ENCODE peak calls at places on chromosomes 13 and 19, in five cellular contexts. One of them, this sample, is unnamed.

GRCh38 chr19:30214651-30215051 is 157.5 kb upstream of the ZNF536 start:
- DNase-seq in GM12878: peak; percentile 1
- DNase-seq in IMR-90: no peak
- DNase-seq in K562: no peak
- DNase-seq in SK-N-SH: no peak
- DNase-seq in this sample: no peak

GRCh38 chr13:42218576-42218975 is 53.4 kb upstream of the AKAP11 start:
- DNase-seq in IMR-90: no peak
- DNase-seq in SK-N-SH: no peak
- DNase-seq in GM12878: no peak
- DNase-seq in K562: no peak
- DNase-seq in this sample: no peak

GRCh38 chr13:100491164-100491847 is 97.3 kb downstream of the GGACT start:
- DNase-seq in K562: no peak
- DNase-seq in SK-N-SH: no peak
- DNase-seq in IMR-90: peak; percentile 63
- DNase-seq in GM12878: no peak
- DNase-seq in this sample: no peak

GRCh38 chr13:76783798-76784197 is 102.4 kb downstream of the KCTD12 start:
- DNase-seq in SK-N-SH: no peak
- DNase-seq in GM12878: no peak
- DNase-seq in IMR-90: no peak
- DNase-seq in K562: no peak
- DNase-seq in this sample: no peak

GRCh38 chr19:4991996-4992698 is 23.2 kb downstream of the KDM4B start:
- DNase-seq in SK-N-SH: peak; percentile 5
- DNase-seq in IMR-90: no peak
- DNase-seq in K562: no peak
- DNase-seq in GM12878: no peak
- DNase-seq in this sample: no peak

GRCh38 chr13:114107686-114108081 is 24.7 kb downstream of the RASA3 start:
- DNase-seq in SK-N-SH: peak; percentile 41
- DNase-seq in IMR-90: peak; percentile 91
- DNase-seq in K562: no peak
- DNase-seq in GM12878: no peak
- DNase-seq in this sample: no peak

GRCh38 chr13:46571189-46571901 is 18.4 kb downstream of the LRCH1 start:
- DNase-seq in SK-N-SH: no peak
- DNase-seq in GM12878: no peak
- DNase-seq in IMR-90: peak; percentile 76
- DNase-seq in K562: no peak
- DNase-seq in this sample: peak; percentile 39

GRCh38 chr13:27578121-27579030 is 42.0 kb downstream of the LNX2 start:
- DNase-seq in SK-N-SH: no peak
- DNase-seq in IMR-90: peak; percentile 61
- DNase-seq in GM12878: no peak
- DNase-seq in K562: no peak
- DNase-seq in this sample: no peak

GRCh38 chr13:34458756-34459462 is 483.2 kb upstream of the NBEA start:
- DNase-seq in K562: no peak
- DNase-seq in IMR-90: no peak
- DNase-seq in GM12878: no peak
- DNase-seq in SK-N-SH: no peak
- DNase-seq in this sample: no peak

GRCh38 chr13:68850160-68850559 is 1257.5 kb upstream of the ATXN8OS start:
- DNase-seq in SK-N-SH: no peak
- DNase-seq in K562: no peak
- DNase-seq in GM12878: no peak
- DNase-seq in IMR-90: no peak
- DNase-seq in this sample: no peak
- TF ChIP-seq MXI1 in SK-N-SH: no peak
- TF ChIP-seq MXI1 in K562: no peak
- TF ChIP-seq MXI1 in GM12878: no peak
- TF ChIP-seq MXI1 in IMR-90: no peak
- TF ChIP-seq MXI1 in this sample: no peak

DNA sequence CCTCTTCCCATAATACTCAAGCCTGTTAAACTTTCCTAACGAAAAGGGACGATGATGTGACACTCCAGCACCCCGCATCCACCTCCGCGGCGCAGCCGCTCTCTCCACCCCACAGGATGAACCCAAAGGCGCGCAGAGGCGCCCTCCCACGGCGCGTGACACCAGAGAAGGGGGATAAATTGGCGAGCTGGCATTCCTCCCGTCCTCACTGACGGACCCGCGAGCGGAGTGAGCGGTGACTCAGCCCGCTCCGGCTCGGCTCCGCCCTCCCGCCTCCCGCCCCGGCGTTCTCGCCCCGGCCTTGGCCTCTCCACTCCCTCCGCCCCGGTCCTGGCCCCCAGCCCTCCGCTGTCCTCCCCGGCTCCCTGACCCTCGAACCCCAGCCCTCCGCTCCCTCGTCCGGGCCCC is 590 bp downstream of the TUBGCP3 start:
- DNase-seq in GM12878: no peak
- DNase-seq in K562: peak; percentile 85
- DNase-seq in SK-N-SH: peak; percentile 95
- DNase-seq in IMR-90: peak; percentile 86
- DNase-seq in this sample: peak; percentile 72
- TF ChIP-seq MXI1 in GM12878: no peak
- TF ChIP-seq MXI1 in K562: no peak
- TF ChIP-seq MXI1 in SK-N-SH: peak; percentile 58
- TF ChIP-seq MXI1 in IMR-90: peak; percentile 52
- TF ChIP-seq MXI1 in this sample: no peak

GRCh38 chr19:8526345-8527062 is 12.5 kb upstream of the ZNF414 start:
- DNase-seq in IMR-90: peak; percentile 88
- DNase-seq in K562: peak; percentile 87
- DNase-seq in GM12878: no peak
- DNase-seq in SK-N-SH: peak; percentile 95
- DNase-seq in this sample: peak; percentile 87
- TF ChIP-seq MXI1 in IMR-90: no peak
- TF ChIP-seq MXI1 in K562: no peak
- TF ChIP-seq MXI1 in GM12878: no peak
- TF ChIP-seq MXI1 in SK-N-SH: peak; percentile 64
- TF ChIP-seq MXI1 in this sample: peak; percentile 30

GRCh38 chr13:21901326-21901725 is 230.5 kb downstream of the FGF9 start:
- DNase-seq in K562: no peak
- DNase-seq in GM12878: no peak
- DNase-seq in IMR-90: no peak
- DNase-seq in SK-N-SH: no peak
- DNase-seq in this sample: no peak
- TF ChIP-seq MXI1 in K562: no peak
- TF ChIP-seq MXI1 in GM12878: no peak
- TF ChIP-seq MXI1 in IMR-90: no peak
- TF ChIP-seq MXI1 in SK-N-SH: no peak
- TF ChIP-seq MXI1 in this sample: no peak

GRCh38 chr13:30844548-30845296 is 61.3 kb upstream of the MEDAG start:
- DNase-seq in IMR-90: no peak
- DNase-seq in SK-N-SH: no peak
- DNase-seq in K562: no peak
- DNase-seq in GM12878: no peak
- DNase-seq in this sample: no peak
- TF ChIP-seq MXI1 in IMR-90: no peak
- TF ChIP-seq MXI1 in SK-N-SH: no peak
- TF ChIP-seq MXI1 in K562: no peak
- TF ChIP-seq MXI1 in GM12878: no peak
- TF ChIP-seq MXI1 in this sample: no peak

GRCh38 chr13:51721485-51721884 is 82.5 kb downstream of the DHRS12 start:
- DNase-seq in K562: no peak
- DNase-seq in IMR-90: no peak
- DNase-seq in GM12878: peak; percentile 53
- DNase-seq in SK-N-SH: no peak
- DNase-seq in this sample: no peak

GRCh38 chr13:51727634-51728274 is 76.2 kb downstream of the DHRS12 start:
- DNase-seq in IMR-90: no peak
- DNase-seq in SK-N-SH: no peak
- DNase-seq in GM12878: no peak
- DNase-seq in K562: no peak
- DNase-seq in this sample: no peak

GRCh38 chr13:51726446-51727185 is 77.3 kb downstream of the DHRS12 start:
- DNase-seq in IMR-90: peak; percentile 90
- DNase-seq in K562: no peak
- DNase-seq in SK-N-SH: no peak
- DNase-seq in GM12878: no peak
- DNase-seq in this sample: no peak

GRCh38 chr13:51723529-51723928 is 80.4 kb downstream of the DHRS12 start:
- DNase-seq in GM12878: no peak
- DNase-seq in K562: no peak
- DNase-seq in IMR-90: no peak
- DNase-seq in SK-N-SH: no peak
- DNase-seq in this sample: no peak

DNA sequence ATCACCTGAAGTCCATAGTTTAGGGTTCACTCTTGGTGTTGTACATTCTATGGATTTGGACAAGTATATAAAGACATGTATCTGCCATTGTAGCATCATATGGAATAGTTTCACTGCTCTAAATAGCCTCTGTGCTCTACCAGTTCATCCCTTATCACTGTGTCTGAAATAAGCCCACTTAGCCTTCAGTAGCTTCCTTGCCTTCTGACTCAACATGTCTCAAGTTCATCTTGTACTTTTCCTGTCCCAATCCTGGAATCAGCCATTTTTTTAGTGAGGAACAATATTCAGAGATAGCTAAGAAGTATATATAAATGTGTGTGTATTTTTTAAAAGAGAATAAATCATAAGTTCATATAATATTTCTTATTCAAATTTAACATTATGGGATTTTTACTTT is 79.2 kb downstream of the DHRS12 start:
- DNase-seq in GM12878: no peak
- DNase-seq in K562: no peak
- DNase-seq in SK-N-SH: no peak
- DNase-seq in IMR-90: peak; percentile 28
- DNase-seq in this sample: no peak
- TF ChIP-seq MXI1 in GM12878: no peak
- TF ChIP-seq MXI1 in K562: no peak
- TF ChIP-seq MXI1 in SK-N-SH: no peak
- TF ChIP-seq MXI1 in IMR-90: no peak
- TF ChIP-seq MXI1 in this sample: no peak

GRCh38 chr13:102729560-102730275 is 34.9 kb upstream of the METTL21C start:
- DNase-seq in IMR-90: peak; percentile 78
- DNase-seq in GM12878: no peak
- DNase-seq in K562: no peak
- DNase-seq in SK-N-SH: no peak
- DNase-seq in this sample: no peak

GRCh38 chr13:102724923-102725322 is 30.1 kb upstream of the METTL21C start:
- DNase-seq in IMR-90: peak; percentile 24
- DNase-seq in SK-N-SH: peak; percentile 29
- DNase-seq in K562: no peak
- DNase-seq in GM12878: no peak
- DNase-seq in this sample: peak; percentile 82

GRCh38 chr13:102721800-102722231 is 27.0 kb upstream of the METTL21C start:
- DNase-seq in GM12878: no peak
- DNase-seq in IMR-90: no peak
- DNase-seq in SK-N-SH: no peak
- DNase-seq in K562: no peak
- DNase-seq in this sample: no peak

GRCh38 chr13:102726430-102726829 is 31.6 kb upstream of the METTL21C start:
- DNase-seq in GM12878: no peak
- DNase-seq in K562: no peak
- DNase-seq in SK-N-SH: no peak
- DNase-seq in IMR-90: no peak
- DNase-seq in this sample: peak; percentile 35
- TF ChIP-seq MXI1 in GM12878: no peak
- TF ChIP-seq MXI1 in K562: no peak
- TF ChIP-seq MXI1 in SK-N-SH: no peak
- TF ChIP-seq MXI1 in IMR-90: no peak
- TF ChIP-seq MXI1 in this sample: no peak

This sample was measured in HepG2.